ENCODE peak calls at places on chromosomes 6 and 20, in five cellular contexts. E is tibial artery, U is ovary, Q is PC-3, A is Peyer's patch. K is an unnamed sample.

GRCh38 chr6:113824411-113824810 is 32.7 kb upstream of the MARCKS start:
- DNase-seq in A (no peak), E (no peak), Q (no peak), U (no peak), K (no peak)

GRCh38 chr20:48614593-48615274 is 213.1 kb downstream of the PREX1 start:
- DNase-seq in Q (peak; percentile 38), A (peak; percentile 26), E (peak; percentile 31), U (no peak), K (peak; percentile 44)

GRCh38 chr20:61268024-61268423 is 16.0 kb downstream of the CDH4 start:
- DNase-seq in A (no peak), E (no peak), Q (no peak), U (no peak), K (no peak)

GRCh38 chr6:7249391-7249790 is 63.6 kb downstream of the SSR1 start:
- DNase-seq in E (no peak), A (no peak), Q (no peak), U (no peak), K (no peak)

GRCh38 chr6:113211185-113211584 is 646.0 kb upstream of the MARCKS start:
- DNase-seq in A (no peak), E (no peak), Q (no peak), U (no peak), K (no peak)

GRCh38 chr6:77341058-77341986 is 122.0 kb downstream of the HTR1B start:
- DNase-seq in Q (no peak), E (no peak), U (no peak), A (no peak), K (no peak)

GRCh38 chr6:90414352-90414751 is 117.7 kb upstream of the BACH2 start:
- DNase-seq in E (no peak), Q (no peak), A (no peak), U (no peak), K (no peak)

GRCh38 chr20:25076731-25077609 is 5.0 kb downstream of the VSX1 start:
- DNase-seq in U (no peak), Q (peak; percentile 88), E (no peak), A (no peak), K (no peak)

DNA sequence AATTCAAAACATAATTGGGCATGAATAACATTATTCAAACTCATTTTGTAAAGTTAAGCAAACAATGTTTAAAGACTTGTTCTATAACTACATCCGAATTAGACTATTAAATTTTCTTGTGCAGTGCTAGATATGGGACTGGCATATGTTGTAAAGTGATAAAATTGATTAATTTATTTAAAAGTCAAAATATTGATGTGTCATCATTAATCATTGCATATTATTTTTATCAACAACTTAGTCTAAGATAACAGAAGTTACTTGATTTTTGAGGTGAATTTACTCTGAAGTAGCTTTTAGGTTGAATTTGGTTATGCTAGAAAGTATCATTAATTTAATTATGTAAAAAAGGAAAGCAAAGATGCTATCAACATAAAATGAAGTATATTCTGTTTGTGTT is 244.6 kb downstream of the CLVS2 start:
- DNase-seq in Q (no peak), A (no peak), U (no peak), E (no peak), K (no peak)
- H3K9me3 ChIP-seq in Q (no peaks in the 10 kb centered on the region), A (no peaks in the 10 kb centered on the region), U (no peaks in the 10 kb centered on the region), E (no peaks in the 10 kb centered on the region), K (no peaks in the 10 kb centered on the region)

GRCh38 chr20:50957276-50957675 is 1.1 kb downstream of the DPM1 start:
- DNase-seq in U (no peak), E (no peak), A (no peak), Q (peak; percentile 31), K (no peak)
- H3K36me3 ChIP-seq in U (no peaks in the 10 kb centered on the region), E (peaks cover 22% of the 10 kb centered on the region), A (no peaks in the 10 kb centered on the region), Q (peaks cover 38% of the 10 kb centered on the region), K (no peaks in the 10 kb centered on the region)

GRCh38 chr20:51303731-51304670 is 238.5 kb downstream of the NFATC2 start:
- DNase-seq in U (no peak), A (no peak), E (no peak), Q (no peak), K (no peak)
- H3K9me3 ChIP-seq in U (peaks cover 3% of the 10 kb centered on the region), A (no peaks in the 10 kb centered on the region), E (no peaks in the 10 kb centered on the region), Q (peaks cover 4% of the 10 kb centered on the region), K (peaks cover 10% of the 10 kb centered on the region)

GRCh38 chr20:64003970-64004725 is 23.2 kb downstream of the PRPF6 start:
- DNase-seq in Q (no peak), E (no peak), A (no peak), U (no peak), K (no peak)

GRCh38 chr20:64006902-64007301 is 26.0 kb downstream of the PRPF6 start:
- DNase-seq in A (no peak), U (no peak), Q (no peak), E (no peak), K (no peak)

GRCh38 chr20:64005394-64005793 is 24.5 kb downstream of the PRPF6 start:
- DNase-seq in Q (no peak), E (no peak), U (no peak), A (no peak), K (no peak)

GRCh38 chr20:64009811-64010387 is 26.1 kb upstream of the C20orf204 start:
- DNase-seq in E (no peak), U (no peak), Q (no peak), A (no peak), K (no peak)

GRCh38 chr20:64006490-64006889 is 25.6 kb downstream of the PRPF6 start:
- DNase-seq in A (no peak), Q (no peak), U (no peak), E (no peak), K (no peak)
- H3K36me3 ChIP-seq in A (peaks cover 3% of the 10 kb centered on the region), Q (peaks cover 72% of the 10 kb centered on the region), U (no peaks in the 10 kb centered on the region), E (peaks cover 96% of the 10 kb centered on the region), K (peaks cover 4% of the 10 kb centered on the region)

DNA sequence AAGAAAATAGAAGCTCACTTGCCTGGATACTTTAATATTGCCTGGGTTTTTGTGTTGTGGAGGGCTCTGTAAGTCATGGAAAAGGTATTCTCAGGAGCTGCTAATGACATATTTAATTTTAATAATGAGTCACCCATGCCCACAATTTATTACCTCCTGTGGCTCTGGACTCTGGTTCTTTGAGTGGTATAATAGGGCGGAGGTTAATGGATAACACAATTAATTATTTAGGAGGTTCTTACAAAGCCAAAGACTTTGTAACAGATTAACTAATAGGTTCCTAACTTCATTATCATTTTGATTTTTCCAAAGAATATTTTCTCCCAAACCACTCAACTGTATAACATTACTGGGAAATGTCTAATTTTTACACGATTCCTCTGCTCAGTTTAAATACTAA is 29.3 kb downstream of the PHACTR3 start:
- DNase-seq in E (no peak), A (no peak), U (no peak), Q (no peak), K (no peak)
- H3K9me3 ChIP-seq in E (no peaks in the 10 kb centered on the region), A (no peaks in the 10 kb centered on the region), U (no peaks in the 10 kb centered on the region), Q (no peaks in the 10 kb centered on the region), K (no peaks in the 10 kb centered on the region)

K was measured in breast epithelium.